ENCODE peak calls at places on chromosomes 7 and 10, in five cellular contexts. Q is GM10248, T is hypothalamus, L is SK-MEL-5, M is ovary. Y is an unnamed sample.
A peak's percentile ranks its signal among the peaks of the same experiment; 100 is the strongest.

GRCh38 chr10:77037735-77038411 is 599.7 kb downstream of the KCNMA1 start:
- DNase-seq in Q (no peak), T (no peak), L (peak; percentile 1), M (no peak), Y (peak; percentile 11)

GRCh38 chr7:102875700-102876192 is 37.1 kb upstream of the LRRC17 start:
- DNase-seq in Q (no peak), T (no peak), L (no peak), M (no peak), Y (no peak)

GRCh38 chr10:72812415-72812797 is 81.1 kb upstream of the OIT3 start:
- DNase-seq in Q (no peak), T (no peak), L (no peak), M (no peak), Y (no peak)

GRCh38 chr10:84156768-84157167 is 16.8 kb upstream of the GPR15LG start:
- DNase-seq in Q (no peak), T (no peak), L (no peak), M (no peak), Y (no peak)

GRCh38 chr10:132810807-132811700 is 25.1 kb upstream of the NKX6-2 start:
- DNase-seq in Q (no peak), T (no peak), L (no peak), M (no peak), Y (no peak)

GRCh38 chr7:32059289-32060045 is 10.7 kb downstream of the PDE1C start:
- DNase-seq in Q (no peak), T (no peak), L (no peak), M (no peak), Y (no peak)

GRCh38 chr7:101743241-101743994 is 74.0 kb upstream of the CUX1 start:
- DNase-seq in Q (peak; percentile 73), T (peak; percentile 11), L (peak; percentile 55), M (peak; percentile 56), Y (no peak)

GRCh38 chr7:11104578-11104977 is 130.9 kb downstream of the PHF14 start:
- DNase-seq in Q (no peak), T (no peak), L (no peak), M (no peak), Y (no peak)

GRCh38 chr10:129696636-129697035 is 229.6 kb downstream of the MGMT start:
- DNase-seq in Q (no peak), T (no peak), L (no peak), M (no peak), Y (no peak)

GRCh38 chr10:129078322-129078721 is 388.7 kb upstream of the MGMT start:
- DNase-seq in Q (no peak), T (no peak), L (no peak), M (no peak), Y (no peak)

GRCh38 chr7:70042533-70042932 is 444.3 kb downstream of the AUTS2 start:
- DNase-seq in Q (no peak), T (no peak), L (peak; percentile 36), M (no peak), Y (no peak)